ENCODE peak calls at places on chromosomes 16 and 17, in six cellular contexts. One of them, this sample, is unnamed.
A peak's percentile ranks its signal among the peaks of the same experiment; 100 is the strongest.

GRCh38 chr16:23081675-23082119 is 67.6 kb downstream of the USP31 start:
- DNase-seq in lung: no peak
- DNase-seq in stimulated activated CD8-positive, alpha-beta memory T cell treated with anti-CD3 and anti-CD28 coated beads, Interleukin-4, amount 100 ng/mL, for 24 hours: no peak
- DNase-seq in EL: no peak
- DNase-seq in RPMI7951: peak; percentile 53
- DNase-seq in choroid plexus epithelial cell: peak; percentile 44
- DNase-seq in this sample: no peak

GRCh38 chr17:64134996-64135395 is 5.1 kb upstream of the ERN1 start:
- DNase-seq in lung: no peak
- DNase-seq in stimulated activated CD8-positive, alpha-beta memory T cell treated with anti-CD3 and anti-CD28 coated beads, Interleukin-4, amount 100 ng/mL, for 24 hours: no peak
- DNase-seq in EL: no peak
- DNase-seq in RPMI7951: no peak
- DNase-seq in choroid plexus epithelial cell: no peak
- DNase-seq in this sample: no peak

GRCh38 chr16:47779201-47780016 is 318.3 kb downstream of the PHKB start:
- DNase-seq in lung: no peak
- DNase-seq in stimulated activated CD8-positive, alpha-beta memory T cell treated with anti-CD3 and anti-CD28 coated beads, Interleukin-4, amount 100 ng/mL, for 24 hours: no peak
- DNase-seq in EL: peak; percentile 51
- DNase-seq in RPMI7951: peak; percentile 75
- DNase-seq in choroid plexus epithelial cell: peak; percentile 53
- DNase-seq in this sample: no peak

GRCh38 chr16:77422196-77422784 is 12.5 kb downstream of the ADAMTS18 start:
- DNase-seq in lung: no peak
- DNase-seq in stimulated activated CD8-positive, alpha-beta memory T cell treated with anti-CD3 and anti-CD28 coated beads, Interleukin-4, amount 100 ng/mL, for 24 hours: no peak
- DNase-seq in EL: no peak
- DNase-seq in RPMI7951: no peak
- DNase-seq in choroid plexus epithelial cell: no peak
- DNase-seq in this sample: no peak

GRCh38 chr16:87806608-87807546 is 41.1 kb upstream of the KLHDC4 start:
- DNase-seq in lung: peak; percentile 62
- DNase-seq in stimulated activated CD8-positive, alpha-beta memory T cell treated with anti-CD3 and anti-CD28 coated beads, Interleukin-4, amount 100 ng/mL, for 24 hours: no peak
- DNase-seq in EL: peak; percentile 91
- DNase-seq in RPMI7951: peak; percentile 90
- DNase-seq in choroid plexus epithelial cell: peak; percentile 88
- DNase-seq in this sample: peak; percentile 86

GRCh38 chr17:66543526-66543925 is 241.1 kb downstream of the PRKCA start:
- DNase-seq in lung: no peak
- DNase-seq in stimulated activated CD8-positive, alpha-beta memory T cell treated with anti-CD3 and anti-CD28 coated beads, Interleukin-4, amount 100 ng/mL, for 24 hours: no peak
- DNase-seq in EL: no peak
- DNase-seq in RPMI7951: no peak
- DNase-seq in choroid plexus epithelial cell: peak; percentile 48
- DNase-seq in this sample: no peak

GRCh38 chr16:85204242-85205010 is 92.2 kb upstream of the CIBAR2 start:
- DNase-seq in lung: no peak
- DNase-seq in stimulated activated CD8-positive, alpha-beta memory T cell treated with anti-CD3 and anti-CD28 coated beads, Interleukin-4, amount 100 ng/mL, for 24 hours: no peak
- DNase-seq in EL: peak; percentile 73
- DNase-seq in RPMI7951: peak; percentile 24
- DNase-seq in choroid plexus epithelial cell: peak; percentile 83
- DNase-seq in this sample: no peak

GRCh38 chr16:4404247-4404966 is 12.0 kb downstream of the CORO7 start:
- DNase-seq in lung: no peak
- DNase-seq in stimulated activated CD8-positive, alpha-beta memory T cell treated with anti-CD3 and anti-CD28 coated beads, Interleukin-4, amount 100 ng/mL, for 24 hours: no peak
- DNase-seq in EL: no peak
- DNase-seq in RPMI7951: no peak
- DNase-seq in choroid plexus epithelial cell: peak; percentile 70
- DNase-seq in this sample: peak; percentile 50

GRCh38 chr17:43574896-43575525 is 28.9 kb upstream of the ETV4 start:
- DNase-seq in lung: no peak
- DNase-seq in stimulated activated CD8-positive, alpha-beta memory T cell treated with anti-CD3 and anti-CD28 coated beads, Interleukin-4, amount 100 ng/mL, for 24 hours: no peak
- DNase-seq in EL: no peak
- DNase-seq in RPMI7951: no peak
- DNase-seq in choroid plexus epithelial cell: no peak
- DNase-seq in this sample: no peak

GRCh38 chr16:88936008-88936912 is 40.7 kb downstream of the CBFA2T3 start:
- DNase-seq in lung: no peak
- DNase-seq in stimulated activated CD8-positive, alpha-beta memory T cell treated with anti-CD3 and anti-CD28 coated beads, Interleukin-4, amount 100 ng/mL, for 24 hours: no peak
- DNase-seq in EL: no peak
- DNase-seq in RPMI7951: no peak
- DNase-seq in choroid plexus epithelial cell: no peak
- DNase-seq in this sample: no peak

GRCh38 chr16:48911700-48912099 is 301.7 kb upstream of the N4BP1 start:
- DNase-seq in lung: no peak
- DNase-seq in stimulated activated CD8-positive, alpha-beta memory T cell treated with anti-CD3 and anti-CD28 coated beads, Interleukin-4, amount 100 ng/mL, for 24 hours: no peak
- DNase-seq in EL: peak; percentile 4
- DNase-seq in RPMI7951: no peak
- DNase-seq in choroid plexus epithelial cell: no peak
- DNase-seq in this sample: no peak

GRCh38 chr17:81821603-81822311 is 11.3 kb downstream of the MCRIP1 start:
- DNase-seq in lung: peak; percentile 91
- DNase-seq in stimulated activated CD8-positive, alpha-beta memory T cell treated with anti-CD3 and anti-CD28 coated beads, Interleukin-4, amount 100 ng/mL, for 24 hours: no peak
- DNase-seq in EL: peak; percentile 27
- DNase-seq in RPMI7951: peak; percentile 29
- DNase-seq in choroid plexus epithelial cell: peak; percentile 45
- DNase-seq in this sample: peak; percentile 73